ENCODE peak calls at places on chromosomes 1 and 21, in nine cellular contexts. W is NCI-H2029; N is naive thymus-derived CD4-positive, alpha-beta T cell; G is T-helper 1 cell; P is left lung; F is tibial nerve; J is adrenal gland; U is A549; T is cardiac muscle cell. H is an unnamed sample.

GRCh38 chr1:57378564-57378963 is 45.3 kb downstream of the DAB1 start:
- DNase-seq in W (no peak), N (no peak), G (no peak), P (no peak), F (no peak), J (no peak), U (no peak), T (no peak), H (no peak)

GRCh38 chr1:221816899-221817298 is 75.0 kb upstream of the DUSP10 start:
- DNase-seq in W (no peak), N (no peak), G (no peak), P (no peak), F (no peak), J (no peak), U (peak; percentile 44), T (peak; percentile 40), H (no peak)

GRCh38 chr21:34846601-34847112 is 177.9 kb downstream of the CLIC6 start:
- DNase-seq in W (no peak), N (no peak), G (no peak), P (no peak), F (no peak), J (no peak), U (peak; percentile 50), T (peak; percentile 71), H (no peak)

GRCh38 chr1:21933397-21934248 is 3.5 kb downstream of the HSPG2 start:
- DNase-seq in W (peak; percentile 86), N (peak; percentile 35), G (no peak), P (peak; percentile 83), F (no peak), J (peak; percentile 78), U (no peak), T (peak; percentile 47), H (no peak)

GRCh38 chr1:245180496-245180895 is 25.7 kb downstream of the KIF26B start:
- DNase-seq in W (peak; percentile 35), N (no peak), G (no peak), P (no peak), F (no peak), J (no peak), U (no peak), T (no peak), H (no peak)

GRCh38 chr21:45010096-45010495 is 64.3 kb upstream of the ADARB1 start:
- DNase-seq in W (no peak), N (no peak), G (no peak), P (no peak), F (no peak), J (no peak), U (no peak), T (no peak), H (no peak)

GRCh38 chr1:165903672-165904071 is 76.3 kb downstream of the UCK2 start:
- DNase-seq in W (peak; percentile 36), N (no peak), G (no peak), P (no peak), F (no peak), J (no peak), U (no peak), T (peak; percentile 68), H (no peak)

GRCh38 chr1:44621841-44622286 is 52.4 kb downstream of the TMEM53 start:
- DNase-seq in W (no peak), N (no peak), G (no peak), P (no peak), F (no peak), J (no peak), U (no peak), T (no peak), H (no peak)

GRCh38 chr1:113929750-113930498 is 800 bp downstream of the HIPK1 start:
- DNase-seq in W (no peak), N (peak; percentile 81), G (peak; percentile 73), P (peak; percentile 93), F (no peak), J (peak; percentile 56), U (no peak), T (peak; percentile 34), H (peak; percentile 32)

GRCh38 chr1:89305493-89305892 is 32.8 kb upstream of the GBP5 start:
- DNase-seq in W (no peak), N (no peak), G (no peak), P (no peak), F (no peak), J (no peak), U (no peak), T (no peak), H (no peak)

GRCh38 chr1:161182214-161182613 is 4.9 kb upstream of the B4GALT3 start:
- DNase-seq in W (no peak), N (peak; percentile 66), G (peak; percentile 19), P (no peak), F (no peak), J (no peak), U (peak; percentile 30), T (no peak), H (no peak)

GRCh38 chr1:9835404-9835757 is 11.6 kb upstream of the CLSTN1 start:
- DNase-seq in W (no peak), N (no peak), G (no peak), P (no peak), F (no peak), J (no peak), U (no peak), T (no peak), H (no peak)

GRCh38 chr1:232611834-232612233 is 18.1 kb downstream of the SIPA1L2 start:
- DNase-seq in W (no peak), N (no peak), G (no peak), P (no peak), F (no peak), J (no peak), U (peak; percentile 27), T (no peak), H (no peak)

GRCh38 chr1:26021647-26022403 is at the start of gene EXTL1:
- DNase-seq in W (no peak), N (no peak), G (no peak), P (no peak), F (no peak), J (peak; percentile 54), U (no peak), T (peak; percentile 46), H (peak; percentile 63)

GRCh38 chr1:247445775-247446364 is 12.0 kb downstream of the OR2B11 start:
- DNase-seq in W (no peak), N (no peak), G (no peak), P (no peak), F (peak; percentile 17), J (peak; percentile 30), U (no peak), T (no peak), H (no peak)

GRCh38 chr1:112524986-112525385 is 16.2 kb downstream of the WNT2B start:
- DNase-seq in W (no peak), N (no peak), G (no peak), P (no peak), F (no peak), J (no peak), U (no peak), T (no peak), H (no peak)

GRCh38 chr1:206035027-206035426 is 11.3 kb upstream of the CTSE start:
- DNase-seq in W (peak; percentile 47), N (no peak), G (no peak), P (no peak), F (no peak), J (no peak), U (no peak), T (no peak), H (no peak)

GRCh38 chr1:202880062-202880461 is 8.9 kb downstream of the RABIF start:
- DNase-seq in W (no peak), N (no peak), G (no peak), P (no peak), F (no peak), J (no peak), U (no peak), T (no peak), H (no peak)

GRCh38 chr1:117897551-117897950 is 31.9 kb downstream of the GDAP2 start:
- DNase-seq in W (no peak), N (no peak), G (no peak), P (no peak), F (no peak), J (no peak), U (no peak), T (peak; percentile 11), H (no peak)

GRCh38 chr1:185281245-185281644 is 35.8 kb downstream of the IVNS1ABP start:
- DNase-seq in W (no peak), N (peak; percentile 72), G (peak; percentile 5), P (no peak), F (no peak), J (no peak), U (no peak), T (no peak), H (no peak)

GRCh38 chr1:215181518-215181917 is 99.0 kb downstream of the KCNK2 start:
- DNase-seq in W (no peak), N (no peak), G (no peak), P (no peak), F (no peak), J (no peak), U (peak; percentile 4), T (no peak), H (no peak)

GRCh38 chr1:78840447-78841251 is 165.9 kb downstream of the ADGRL4 start:
- DNase-seq in W (no peak), N (no peak), G (no peak), P (no peak), F (peak; percentile 8), J (no peak), U (no peak), T (peak; percentile 87), H (no peak)

GRCh38 chr1:183002797-183003594 is 20.2 kb upstream of the LAMC1 start:
- DNase-seq in W (no peak), N (no peak), G (no peak), P (no peak), F (peak; percentile 31), J (no peak), U (no peak), T (peak; percentile 75), H (no peak)

GRCh38 chr1:67812225-67812624 is 21.0 kb downstream of the GNG12 start:
- DNase-seq in W (no peak), N (no peak), G (no peak), P (no peak), F (no peak), J (no peak), U (no peak), T (no peak), H (no peak)

GRCh38 chr1:207644852-207645631 is at the start of gene CR1L:
- DNase-seq in W (peak; percentile 57), N (peak; percentile 69), G (peak; percentile 64), P (peak; percentile 94), F (peak; percentile 72), J (peak; percentile 81), U (peak; percentile 50), T (peak; percentile 67), H (no peak)

GRCh38 chr1:159012495-159012894 is 2.8 kb downstream of the IFI16 start:
- DNase-seq in W (no peak), N (peak; percentile 58), G (peak; percentile 26), P (no peak), F (peak; percentile 30), J (no peak), U (no peak), T (peak; percentile 45), H (no peak)

GRCh38 chr1:174398246-174398645 is 49.5 kb upstream of the GPR52 start:
- DNase-seq in W (no peak), N (no peak), G (no peak), P (no peak), F (no peak), J (no peak), U (no peak), T (peak; percentile 64), H (no peak)

GRCh38 chr1:50978852-50979781 is 9.1 kb downstream of the CDKN2C start:
- DNase-seq in W (peak; percentile 80), N (no peak), G (peak; percentile 2), P (no peak), F (no peak), J (peak; percentile 32), U (peak; percentile 75), T (no peak), H (no peak)

GRCh38 chr1:160405331-160405877 is 5.0 kb downstream of the VANGL2 start:
- DNase-seq in W (no peak), N (no peak), G (no peak), P (no peak), F (no peak), J (no peak), U (no peak), T (no peak), H (no peak)

GRCh38 chr1:214363386-214363785 is 82.4 kb downstream of the SMYD2 start:
- DNase-seq in W (no peak), N (no peak), G (no peak), P (no peak), F (no peak), J (no peak), U (no peak), T (peak; percentile 37), H (no peak)

GRCh38 chr1:192610114-192610958 is 25.6 kb upstream of the RGS13 start:
- DNase-seq in W (no peak), N (peak; percentile 26), G (no peak), P (no peak), F (no peak), J (no peak), U (peak; percentile 21), T (peak; percentile 54), H (no peak)

H was measured in neural crest cell.